ENCODE peak calls at places on chromosomes 1 and 21, in four cellular contexts. One of them, this sample, is unnamed.

GRCh38 chr1:32939655-32940371 is 24.8 kb downstream of the RNF19B start:
- DNase-seq in GM23248: peak; percentile 92
- DNase-seq in PC-3: peak; percentile 79
- DNase-seq in neural progenitor cell: no peak
- DNase-seq in this sample: no peak

GRCh38 chr1:164765557-164765956 is 206.6 kb downstream of the PBX1 start:
- DNase-seq in GM23248: peak; percentile 95
- DNase-seq in PC-3: peak; percentile 81
- DNase-seq in neural progenitor cell: no peak
- DNase-seq in this sample: no peak

GRCh38 chr1:46653405-46653853 is 14.7 kb downstream of the ATPAF1 start:
- DNase-seq in GM23248: peak; percentile 67
- DNase-seq in PC-3: no peak
- DNase-seq in neural progenitor cell: no peak
- DNase-seq in this sample: no peak

GRCh38 chr21:31349208-31349607 is 5.1 kb upstream of the TIAM1 start:
- DNase-seq in GM23248: no peak
- DNase-seq in PC-3: no peak
- DNase-seq in neural progenitor cell: no peak
- DNase-seq in this sample: no peak

GRCh38 chr1:182370532-182370931 is 21.1 kb downstream of the GLUL start:
- DNase-seq in GM23248: no peak
- DNase-seq in PC-3: no peak
- DNase-seq in neural progenitor cell: no peak
- DNase-seq in this sample: no peak

GRCh38 chr1:109112056-109112651 is 1.8 kb upstream of the ELAPOR1 start:
- DNase-seq in GM23248: peak; percentile 73
- DNase-seq in PC-3: peak; percentile 41
- DNase-seq in neural progenitor cell: no peak
- DNase-seq in this sample: no peak

GRCh38 chr1:23984417-23985186 is 4.5 kb upstream of the SRSF10 start:
- DNase-seq in GM23248: peak; percentile 73
- DNase-seq in PC-3: peak; percentile 45
- DNase-seq in neural progenitor cell: no peak
- DNase-seq in this sample: no peak

GRCh38 chr1:100265562-100265930 is 470 bp upstream of the RTCA start:
- DNase-seq in GM23248: peak; percentile 74
- DNase-seq in PC-3: peak; percentile 36
- DNase-seq in neural progenitor cell: no peak
- DNase-seq in this sample: peak; percentile 6

GRCh38 chr1:200401263-200401662 is 8.6 kb downstream of the ZNF281 start:
- DNase-seq in GM23248: no peak
- DNase-seq in PC-3: no peak
- DNase-seq in neural progenitor cell: no peak
- DNase-seq in this sample: no peak

GRCh38 chr21:27108228-27108627 is 141.3 kb upstream of the ADAMTS5 start:
- DNase-seq in GM23248: peak; percentile 8
- DNase-seq in PC-3: peak; percentile 17
- DNase-seq in neural progenitor cell: no peak
- DNase-seq in this sample: no peak

GRCh38 chr1:240258910-240259309 is 167.2 kb downstream of the FMN2 start:
- DNase-seq in GM23248: peak; percentile 97
- DNase-seq in PC-3: peak; percentile 79
- DNase-seq in neural progenitor cell: no peak
- DNase-seq in this sample: no peak

GRCh38 chr1:41507152-41507720 is 22.8 kb upstream of the EDN2 start:
- DNase-seq in GM23248: no peak
- DNase-seq in PC-3: no peak
- DNase-seq in neural progenitor cell: peak; percentile 49
- DNase-seq in this sample: no peak

GRCh38 chr1:55284856-55285255 is 69.7 kb upstream of the USP24 start:
- DNase-seq in GM23248: peak; percentile 72
- DNase-seq in PC-3: peak; percentile 67
- DNase-seq in neural progenitor cell: peak; percentile 61
- DNase-seq in this sample: peak; percentile 29

DNA sequence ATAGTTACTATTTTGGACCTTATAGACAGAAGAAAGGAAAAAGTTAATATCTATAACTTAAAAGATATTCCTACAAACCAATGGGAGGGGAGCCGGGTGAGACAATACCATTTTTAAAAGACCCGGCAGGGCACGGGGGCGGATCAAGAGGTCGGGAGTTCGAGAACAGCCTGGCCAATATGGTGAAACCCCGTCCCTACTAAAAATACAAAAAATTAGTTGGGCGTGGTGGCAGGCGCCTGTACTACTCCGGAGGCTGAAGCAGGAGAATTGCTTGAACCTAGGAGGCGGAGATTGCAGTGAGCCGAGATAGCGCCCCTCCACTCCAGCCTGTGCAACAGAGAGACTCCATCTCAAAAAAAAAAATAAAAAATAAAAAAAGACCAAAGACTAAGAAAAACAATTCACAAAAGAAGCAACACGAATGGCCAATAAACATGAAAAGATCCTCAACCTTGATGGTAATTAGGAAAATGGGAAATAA is 1.2 kb upstream of the PSMB2 start:
- DNase-seq in GM23248: peak; percentile 16
- DNase-seq in PC-3: no peak
- DNase-seq in neural progenitor cell: no peak
- DNase-seq in this sample: no peak
- TF ChIP-seq EZH2phosphoT487 in GM23248: no peak
- TF ChIP-seq EZH2phosphoT487 in PC-3: no peak
- TF ChIP-seq EZH2phosphoT487 in neural progenitor cell: no peak
- TF ChIP-seq EZH2phosphoT487 in this sample: no peak

DNA sequence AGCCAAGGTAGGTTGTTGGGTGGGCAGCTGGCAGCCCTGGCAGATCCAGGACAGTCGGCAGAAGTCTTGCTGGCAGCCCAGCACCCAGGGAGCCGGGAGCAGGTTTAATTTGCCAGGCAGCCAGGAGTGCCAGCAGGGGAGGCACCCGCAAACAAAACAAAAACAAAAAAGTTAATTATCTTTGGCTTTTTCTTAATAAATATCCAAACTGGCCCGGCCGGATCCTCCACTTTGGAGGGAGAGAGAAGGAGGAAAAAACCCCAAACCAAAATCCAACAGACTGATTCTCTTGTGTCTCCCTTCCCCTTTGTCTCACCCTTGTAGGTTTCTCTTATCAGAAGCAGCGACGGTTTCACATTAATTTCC is 97.0 kb downstream of the CASZ1 start:
- DNase-seq in GM23248: no peak
- DNase-seq in PC-3: peak; percentile 28
- DNase-seq in neural progenitor cell: no peak
- DNase-seq in this sample: no peak
- TF ChIP-seq EZH2phosphoT487 in GM23248: no peak
- TF ChIP-seq EZH2phosphoT487 in PC-3: no peak
- TF ChIP-seq EZH2phosphoT487 in neural progenitor cell: no peak
- TF ChIP-seq EZH2phosphoT487 in this sample: no peak

GRCh38 chr1:11180342-11180744 is 8.8 kb upstream of the ANGPTL7 start:
- DNase-seq in GM23248: peak; percentile 83
- DNase-seq in PC-3: peak; percentile 86
- DNase-seq in neural progenitor cell: no peak
- DNase-seq in this sample: no peak
- TF ChIP-seq EZH2phosphoT487 in GM23248: no peak
- TF ChIP-seq EZH2phosphoT487 in PC-3: no peak
- TF ChIP-seq EZH2phosphoT487 in neural progenitor cell: no peak
- TF ChIP-seq EZH2phosphoT487 in this sample: no peak

GRCh38 chr1:25738507-25738906 is 61.5 kb upstream of the SELENON start:
- DNase-seq in GM23248: no peak
- DNase-seq in PC-3: no peak
- DNase-seq in neural progenitor cell: no peak
- DNase-seq in this sample: no peak
- TF ChIP-seq EZH2phosphoT487 in GM23248: no peak
- TF ChIP-seq EZH2phosphoT487 in PC-3: no peak
- TF ChIP-seq EZH2phosphoT487 in neural progenitor cell: no peak
- TF ChIP-seq EZH2phosphoT487 in this sample: no peak

DNA sequence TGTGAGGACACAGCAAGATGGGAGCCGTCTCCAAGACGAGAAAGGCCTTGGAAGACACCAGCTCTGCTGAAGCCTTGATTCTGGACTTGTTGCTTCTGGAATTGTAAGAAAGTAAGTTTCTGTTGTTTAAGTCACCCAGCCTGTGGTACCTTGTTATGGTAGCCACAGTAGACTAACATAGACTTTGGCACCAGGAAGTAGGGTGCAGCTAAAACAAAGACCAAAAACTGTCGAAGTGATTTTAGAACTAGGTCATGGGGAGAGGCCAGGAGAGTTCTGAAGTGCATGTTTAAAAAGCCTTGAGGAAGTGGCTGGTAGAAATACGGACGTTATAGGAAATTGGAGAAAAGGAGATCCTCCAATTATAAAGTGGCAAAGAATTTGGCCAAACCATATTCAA is 28.5 kb downstream of the ZNF496 start:
- DNase-seq in GM23248: no peak
- DNase-seq in PC-3: no peak
- DNase-seq in neural progenitor cell: no peak
- DNase-seq in this sample: no peak
- TF ChIP-seq EZH2phosphoT487 in GM23248: no peak
- TF ChIP-seq EZH2phosphoT487 in PC-3: no peak
- TF ChIP-seq EZH2phosphoT487 in neural progenitor cell: no peak
- TF ChIP-seq EZH2phosphoT487 in this sample: no peak

GRCh38 chr1:184686540-184686939 is 68.1 kb downstream of the EDEM3 start:
- DNase-seq in GM23248: no peak
- DNase-seq in PC-3: no peak
- DNase-seq in neural progenitor cell: no peak
- DNase-seq in this sample: no peak
- TF ChIP-seq EZH2phosphoT487 in GM23248: no peak
- TF ChIP-seq EZH2phosphoT487 in PC-3: no peak
- TF ChIP-seq EZH2phosphoT487 in neural progenitor cell: no peak
- TF ChIP-seq EZH2phosphoT487 in this sample: no peak